ENCODE peak calls at places on chromosomes 6 and 20, in ten cellular contexts. R is lower leg skin, D is GM12865, Z is AG09309, T is choroid plexus epithelial cell, V is MM.1S, M is AG04450, G is cardiac fibroblast, P is cardiac muscle cell, Y is neural progenitor cell. L is an unnamed sample.

GRCh38 chr6:32216292-32216691 is 7.6 kb downstream of the NOTCH4 start:
- DNase-seq in R (no peak), D (no peak), Z (no peak), T (no peak), V (no peak), M (no peak), G (no peak), P (no peak), Y (no peak), L (no peak)

GRCh38 chr6:84599991-84600390 is 164.4 kb downstream of the TBX18 start:
- DNase-seq in R (no peak), D (no peak), Z (no peak), T (no peak), V (no peak), M (no peak), G (peak; percentile 62), P (no peak), Y (no peak), L (no peak)

GRCh38 chr6:25341923-25342619 is 62.9 kb downstream of the CARMIL1 start:
- DNase-seq in R (no peak), D (no peak), Z (no peak), T (no peak), V (no peak), M (no peak), G (no peak), P (no peak), Y (no peak), L (no peak)

GRCh38 chr20:63309261-63310071 is 16.5 kb downstream of the COL20A1 start:
- DNase-seq in R (no peak), D (peak; percentile 21), Z (no peak), T (peak; percentile 52), V (no peak), M (no peak), G (peak; percentile 35), P (peak; percentile 72), Y (peak; percentile 84), L (peak; percentile 47)

GRCh38 chr6:139037490-139037889 is 8.9 kb downstream of the ABRACL start:
- DNase-seq in R (no peak), D (no peak), Z (peak; percentile 55), T (peak; percentile 61), V (no peak), M (no peak), G (peak; percentile 90), P (no peak), Y (no peak), L (no peak)

GRCh38 chr20:63594043-63594561 is 20.1 kb upstream of the HELZ2 start:
- DNase-seq in R (no peak), D (no peak), Z (peak; percentile 57), T (peak; percentile 53), V (no peak), M (no peak), G (peak; percentile 73), P (no peak), Y (no peak), L (no peak)

GRCh38 chr6:36692220-36692619 is 5.4 kb upstream of the RAB44 start:
- DNase-seq in R (no peak), D (peak; percentile 72), Z (no peak), T (no peak), V (no peak), M (no peak), G (no peak), P (no peak), Y (no peak), L (no peak)

GRCh38 chr6:22008248-22008836 is 288.5 kb downstream of the PRL start:
- DNase-seq in R (no peak), D (no peak), Z (no peak), T (no peak), V (no peak), M (no peak), G (peak; percentile 36), P (no peak), Y (no peak), L (no peak)

GRCh38 chr6:84583784-84584183 is 180.6 kb downstream of the TBX18 start:
- DNase-seq in R (no peak), D (no peak), Z (no peak), T (peak; percentile 35), V (no peak), M (no peak), G (peak; percentile 17), P (peak; percentile 8), Y (no peak), L (no peak)

GRCh38 chr6:88983532-88983931 is 20.1 kb upstream of the RNGTT start:
- DNase-seq in R (peak; percentile 23), D (peak; percentile 26), Z (no peak), T (peak; percentile 75), V (no peak), M (no peak), G (peak; percentile 64), P (peak; percentile 48), Y (peak; percentile 48), L (peak; percentile 40)

GRCh38 chr20:44394520-44395182 is 39.2 kb downstream of the HNF4A start:
- DNase-seq in R (no peak), D (no peak), Z (no peak), T (peak; percentile 17), V (no peak), M (no peak), G (no peak), P (no peak), Y (no peak), L (peak; percentile 43)

GRCh38 chr20:41631826-41632225 is 13.6 kb upstream of the CHD6 start:
- DNase-seq in R (peak; percentile 54), D (no peak), Z (peak; percentile 33), T (no peak), V (no peak), M (no peak), G (peak; percentile 81), P (no peak), Y (no peak), L (peak; percentile 41)

GRCh38 chr6:162845972-162846371 is 118.2 kb downstream of the PACRG start:
- DNase-seq in R (no peak), D (no peak), Z (no peak), T (no peak), V (no peak), M (no peak), G (no peak), P (peak; percentile 51), Y (peak; percentile 18), L (no peak)

GRCh38 chr6:137868721-137869631 is 1.9 kb downstream of the TNFAIP3 start:
- DNase-seq in R (no peak), D (no peak), Z (no peak), T (no peak), V (no peak), M (no peak), G (peak; percentile 47), P (no peak), Y (no peak), L (no peak)
- TF ChIP-seq CTCF in R (no peak), D (peak; percentile 41), Z (peak; percentile 46), T (no peak), V (peak; percentile 59), M (no peak), G (peak; percentile 37), P (no peak), Y (no peak), L (no peak)

GRCh38 chr6:10482636-10483257 is 38.4 kb upstream of the GCNT2 start:
- DNase-seq in R (no peak), D (no peak), Z (no peak), T (no peak), V (no peak), M (no peak), G (no peak), P (no peak), Y (no peak), L (no peak)
- H3K4me3 ChIP-seq in R (no peak overlapping the region), D (no peak overlapping the region), Z (no peak overlapping the region), T (no peak overlapping the region), V (no peak overlapping the region), M (no peak overlapping the region), G (no peak overlapping the region), P (no peak overlapping the region), Y (no peak overlapping the region), L (no peak overlapping the region)

GRCh38 chr20:32636821-32637220 is 36.9 kb downstream of the C20orf203 start:
- DNase-seq in R (no peak), D (no peak), Z (no peak), T (no peak), V (no peak), M (no peak), G (no peak), P (peak; percentile 24), Y (no peak), L (no peak)

GRCh38 chr20:32637311-32637710 is 36.4 kb downstream of the C20orf203 start:
- DNase-seq in R (no peak), D (no peak), Z (no peak), T (no peak), V (no peak), M (no peak), G (no peak), P (no peak), Y (no peak), L (no peak)

GRCh38 chr20:32637738-32638137 is 36.0 kb downstream of the C20orf203 start:
- DNase-seq in R (no peak), D (no peak), Z (no peak), T (no peak), V (no peak), M (no peak), G (no peak), P (no peak), Y (no peak), L (no peak)

GRCh38 chr20:32639284-32639683 is 34.5 kb downstream of the C20orf203 start:
- DNase-seq in R (no peak), D (no peak), Z (no peak), T (no peak), V (no peak), M (no peak), G (no peak), P (no peak), Y (no peak), L (no peak)

GRCh38 chr20:32638848-32639247 is 34.9 kb downstream of the C20orf203 start:
- DNase-seq in R (no peak), D (no peak), Z (no peak), T (peak; percentile 65), V (no peak), M (no peak), G (no peak), P (peak; percentile 42), Y (peak; percentile 47), L (no peak)
- TF ChIP-seq CTCF in R (no peak), D (no peak), Z (no peak), T (peak; percentile 43), V (no peak), M (peak; percentile 20), G (no peak), P (no peak), Y (peak; percentile 32), L (no peak)

GRCh38 chr6:39225946-39226437 is 3.3 kb downstream of the KCNK5 start:
- DNase-seq in R (no peak), D (peak; percentile 36), Z (no peak), T (no peak), V (no peak), M (no peak), G (no peak), P (no peak), Y (no peak), L (no peak)

GRCh38 chr6:39224058-39224457 is 5.2 kb downstream of the KCNK5 start:
- DNase-seq in R (no peak), D (no peak), Z (no peak), T (no peak), V (no peak), M (no peak), G (no peak), P (no peak), Y (no peak), L (no peak)

GRCh38 chr6:39224523-39225182 is 4.6 kb downstream of the KCNK5 start:
- DNase-seq in R (no peak), D (no peak), Z (no peak), T (no peak), V (no peak), M (no peak), G (no peak), P (no peak), Y (no peak), L (no peak)

GRCh38 chr6:39226606-39227300 is 2.5 kb downstream of the KCNK5 start:
- DNase-seq in R (no peak), D (no peak), Z (no peak), T (no peak), V (no peak), M (no peak), G (no peak), P (no peak), Y (no peak), L (no peak)

GRCh38 chr6:39225543-39225942 is 3.7 kb downstream of the KCNK5 start:
- DNase-seq in R (no peak), D (no peak), Z (no peak), T (no peak), V (no peak), M (no peak), G (no peak), P (no peak), Y (no peak), L (peak; percentile 48)
- H3K4me3 ChIP-seq in R (no peak overlapping the region), D (no peak overlapping the region), Z (no peak overlapping the region), T (no peak overlapping the region), V (no peak overlapping the region), M (no peak overlapping the region), G (no peak overlapping the region), P (no peak overlapping the region), Y (no peak overlapping the region), L (no peak overlapping the region)